ENCODE peak calls at places on chromosomes 4 and X, in six cellular contexts. One of them, this sample, is unnamed.

GRCh38 chrX:49840679-49841078 is 11.6 kb downstream of the PAGE4 start:
- DNase-seq in stimulated activated CD8-positive, alpha-beta memory T cell treated with anti-CD3 and anti-CD28 coated beads, Interleukin-15, amount 100 ng/mL, for 24 hours: no peak
- DNase-seq in GM23248: peak
- DNase-seq in stomach: peak
- DNase-seq in iPS-NIHi11: peak
- DNase-seq in activated gamma-delta T cell treated with anti-CD3 and anti-CD28 coated beads, Interleukin-2, amount 50 U/mL, for 16 hours: no peak
- DNase-seq in this sample: no peak

GRCh38 chr4:15314974-15315373 is 112.9 kb upstream of the C1QTNF7 start:
- DNase-seq in stimulated activated CD8-positive, alpha-beta memory T cell treated with anti-CD3 and anti-CD28 coated beads, Interleukin-15, amount 100 ng/mL, for 24 hours: no peak
- DNase-seq in GM23248: no peak
- DNase-seq in stomach: no peak
- DNase-seq in iPS-NIHi11: no peak
- DNase-seq in activated gamma-delta T cell treated with anti-CD3 and anti-CD28 coated beads, Interleukin-2, amount 50 U/mL, for 16 hours: no peak
- DNase-seq in this sample: no peak

GRCh38 chrX:48794993-48795501 is 6.8 kb upstream of the HDAC6 start:
- DNase-seq in stimulated activated CD8-positive, alpha-beta memory T cell treated with anti-CD3 and anti-CD28 coated beads, Interleukin-15, amount 100 ng/mL, for 24 hours: no peak
- DNase-seq in GM23248: peak
- DNase-seq in stomach: no peak
- DNase-seq in iPS-NIHi11: no peak
- DNase-seq in activated gamma-delta T cell treated with anti-CD3 and anti-CD28 coated beads, Interleukin-2, amount 50 U/mL, for 16 hours: no peak
- DNase-seq in this sample: peak

GRCh38 chr4:138650917-138651564 is 364.5 kb upstream of the NOCT start:
- DNase-seq in stimulated activated CD8-positive, alpha-beta memory T cell treated with anti-CD3 and anti-CD28 coated beads, Interleukin-15, amount 100 ng/mL, for 24 hours: no peak
- DNase-seq in GM23248: peak
- DNase-seq in stomach: no peak
- DNase-seq in iPS-NIHi11: no peak
- DNase-seq in activated gamma-delta T cell treated with anti-CD3 and anti-CD28 coated beads, Interleukin-2, amount 50 U/mL, for 16 hours: no peak
- DNase-seq in this sample: no peak

GRCh38 chr4:6114601-6115000 is 85.7 kb downstream of the JAKMIP1 start:
- DNase-seq in stimulated activated CD8-positive, alpha-beta memory T cell treated with anti-CD3 and anti-CD28 coated beads, Interleukin-15, amount 100 ng/mL, for 24 hours: no peak
- DNase-seq in GM23248: no peak
- DNase-seq in stomach: no peak
- DNase-seq in iPS-NIHi11: no peak
- DNase-seq in activated gamma-delta T cell treated with anti-CD3 and anti-CD28 coated beads, Interleukin-2, amount 50 U/mL, for 16 hours: no peak
- DNase-seq in this sample: no peak

GRCh38 chr4:187103351-187103750 is 379.7 kb upstream of the FAT1 start:
- DNase-seq in stimulated activated CD8-positive, alpha-beta memory T cell treated with anti-CD3 and anti-CD28 coated beads, Interleukin-15, amount 100 ng/mL, for 24 hours: no peak
- DNase-seq in GM23248: no peak
- DNase-seq in stomach: no peak
- DNase-seq in iPS-NIHi11: no peak
- DNase-seq in activated gamma-delta T cell treated with anti-CD3 and anti-CD28 coated beads, Interleukin-2, amount 50 U/mL, for 16 hours: no peak
- DNase-seq in this sample: no peak

GRCh38 chr4:100938698-100939097 is 408.6 kb downstream of the PPP3CA start:
- DNase-seq in stimulated activated CD8-positive, alpha-beta memory T cell treated with anti-CD3 and anti-CD28 coated beads, Interleukin-15, amount 100 ng/mL, for 24 hours: no peak
- DNase-seq in GM23248: no peak
- DNase-seq in stomach: no peak
- DNase-seq in iPS-NIHi11: no peak
- DNase-seq in activated gamma-delta T cell treated with anti-CD3 and anti-CD28 coated beads, Interleukin-2, amount 50 U/mL, for 16 hours: no peak
- DNase-seq in this sample: no peak

GRCh38 chr4:6885953-6886557 is 23.6 kb upstream of the TBC1D14 start:
- DNase-seq in stimulated activated CD8-positive, alpha-beta memory T cell treated with anti-CD3 and anti-CD28 coated beads, Interleukin-15, amount 100 ng/mL, for 24 hours: no peak
- DNase-seq in GM23248: peak
- DNase-seq in stomach: peak
- DNase-seq in iPS-NIHi11: no peak
- DNase-seq in activated gamma-delta T cell treated with anti-CD3 and anti-CD28 coated beads, Interleukin-2, amount 50 U/mL, for 16 hours: no peak
- DNase-seq in this sample: no peak

GRCh38 chrX:103664363-103664762 is 22.1 kb downstream of the MORF4L2 start:
- DNase-seq in stimulated activated CD8-positive, alpha-beta memory T cell treated with anti-CD3 and anti-CD28 coated beads, Interleukin-15, amount 100 ng/mL, for 24 hours: no peak
- DNase-seq in GM23248: no peak
- DNase-seq in stomach: peak
- DNase-seq in iPS-NIHi11: no peak
- DNase-seq in activated gamma-delta T cell treated with anti-CD3 and anti-CD28 coated beads, Interleukin-2, amount 50 U/mL, for 16 hours: no peak
- DNase-seq in this sample: no peak

GRCh38 chr4:7630559-7631287 is 196.0 kb upstream of the PSAPL1 start:
- DNase-seq in stimulated activated CD8-positive, alpha-beta memory T cell treated with anti-CD3 and anti-CD28 coated beads, Interleukin-15, amount 100 ng/mL, for 24 hours: no peak
- DNase-seq in GM23248: peak
- DNase-seq in stomach: no peak
- DNase-seq in iPS-NIHi11: no peak
- DNase-seq in activated gamma-delta T cell treated with anti-CD3 and anti-CD28 coated beads, Interleukin-2, amount 50 U/mL, for 16 hours: no peak
- DNase-seq in this sample: no peak

GRCh38 chr4:145635630-145636029 is 16.4 kb downstream of the MMAA start:
- DNase-seq in stimulated activated CD8-positive, alpha-beta memory T cell treated with anti-CD3 and anti-CD28 coated beads, Interleukin-15, amount 100 ng/mL, for 24 hours: no peak
- DNase-seq in GM23248: peak
- DNase-seq in stomach: no peak
- DNase-seq in iPS-NIHi11: no peak
- DNase-seq in activated gamma-delta T cell treated with anti-CD3 and anti-CD28 coated beads, Interleukin-2, amount 50 U/mL, for 16 hours: no peak
- DNase-seq in this sample: no peak

GRCh38 chr4:52946811-52947210 is 84.7 kb downstream of the RASL11B start:
- DNase-seq in stimulated activated CD8-positive, alpha-beta memory T cell treated with anti-CD3 and anti-CD28 coated beads, Interleukin-15, amount 100 ng/mL, for 24 hours: no peak
- DNase-seq in GM23248: no peak
- DNase-seq in stomach: no peak
- DNase-seq in iPS-NIHi11: no peak
- DNase-seq in activated gamma-delta T cell treated with anti-CD3 and anti-CD28 coated beads, Interleukin-2, amount 50 U/mL, for 16 hours: no peak
- DNase-seq in this sample: no peak

GRCh38 chr4:86641516-86642090 is 47.5 kb downstream of the PTPN13 start:
- DNase-seq in stimulated activated CD8-positive, alpha-beta memory T cell treated with anti-CD3 and anti-CD28 coated beads, Interleukin-15, amount 100 ng/mL, for 24 hours: no peak
- DNase-seq in GM23248: no peak
- DNase-seq in stomach: no peak
- DNase-seq in iPS-NIHi11: no peak
- DNase-seq in activated gamma-delta T cell treated with anti-CD3 and anti-CD28 coated beads, Interleukin-2, amount 50 U/mL, for 16 hours: no peak
- DNase-seq in this sample: no peak

GRCh38 chr4:52711271-52711670 is 40.0 kb downstream of the ERVMER34-1 start:
- DNase-seq in stimulated activated CD8-positive, alpha-beta memory T cell treated with anti-CD3 and anti-CD28 coated beads, Interleukin-15, amount 100 ng/mL, for 24 hours: no peak
- DNase-seq in GM23248: no peak
- DNase-seq in stomach: peak
- DNase-seq in iPS-NIHi11: no peak
- DNase-seq in activated gamma-delta T cell treated with anti-CD3 and anti-CD28 coated beads, Interleukin-2, amount 50 U/mL, for 16 hours: no peak
- DNase-seq in this sample: no peak

GRCh38 chr4:99134586-99134985 is 9.5 kb downstream of the ADH4 start:
- DNase-seq in stimulated activated CD8-positive, alpha-beta memory T cell treated with anti-CD3 and anti-CD28 coated beads, Interleukin-15, amount 100 ng/mL, for 24 hours: no peak
- DNase-seq in GM23248: no peak
- DNase-seq in stomach: no peak
- DNase-seq in iPS-NIHi11: no peak
- DNase-seq in activated gamma-delta T cell treated with anti-CD3 and anti-CD28 coated beads, Interleukin-2, amount 50 U/mL, for 16 hours: no peak
- DNase-seq in this sample: no peak

GRCh38 chr4:104491396-104491821 is 3.3 kb downstream of the CXXC4 start:
- DNase-seq in stimulated activated CD8-positive, alpha-beta memory T cell treated with anti-CD3 and anti-CD28 coated beads, Interleukin-15, amount 100 ng/mL, for 24 hours: no peak
- DNase-seq in GM23248: peak
- DNase-seq in stomach: peak
- DNase-seq in iPS-NIHi11: peak
- DNase-seq in activated gamma-delta T cell treated with anti-CD3 and anti-CD28 coated beads, Interleukin-2, amount 50 U/mL, for 16 hours: no peak
- DNase-seq in this sample: no peak

GRCh38 chrX:13235930-13236329 is 83.9 kb downstream of the ATXN3L start:
- DNase-seq in stimulated activated CD8-positive, alpha-beta memory T cell treated with anti-CD3 and anti-CD28 coated beads, Interleukin-15, amount 100 ng/mL, for 24 hours: no peak
- DNase-seq in GM23248: no peak
- DNase-seq in stomach: no peak
- DNase-seq in iPS-NIHi11: no peak
- DNase-seq in activated gamma-delta T cell treated with anti-CD3 and anti-CD28 coated beads, Interleukin-2, amount 50 U/mL, for 16 hours: no peak
- DNase-seq in this sample: no peak

GRCh38 chrX:50865311-50865710 is 45.2 kb upstream of the BMP15 start:
- DNase-seq in stimulated activated CD8-positive, alpha-beta memory T cell treated with anti-CD3 and anti-CD28 coated beads, Interleukin-15, amount 100 ng/mL, for 24 hours: no peak
- DNase-seq in GM23248: peak
- DNase-seq in stomach: no peak
- DNase-seq in iPS-NIHi11: no peak
- DNase-seq in activated gamma-delta T cell treated with anti-CD3 and anti-CD28 coated beads, Interleukin-2, amount 50 U/mL, for 16 hours: no peak
- DNase-seq in this sample: no peak

GRCh38 chr4:52628543-52628942 is 30.6 kb downstream of the USP46 start:
- DNase-seq in stimulated activated CD8-positive, alpha-beta memory T cell treated with anti-CD3 and anti-CD28 coated beads, Interleukin-15, amount 100 ng/mL, for 24 hours: no peak
- DNase-seq in GM23248: no peak
- DNase-seq in stomach: no peak
- DNase-seq in iPS-NIHi11: no peak
- DNase-seq in activated gamma-delta T cell treated with anti-CD3 and anti-CD28 coated beads, Interleukin-2, amount 50 U/mL, for 16 hours: no peak
- DNase-seq in this sample: no peak

GRCh38 chr4:128323401-128323800 is 35.8 kb upstream of the PGRMC2 start:
- DNase-seq in stimulated activated CD8-positive, alpha-beta memory T cell treated with anti-CD3 and anti-CD28 coated beads, Interleukin-15, amount 100 ng/mL, for 24 hours: no peak
- DNase-seq in GM23248: no peak
- DNase-seq in stomach: no peak
- DNase-seq in iPS-NIHi11: no peak
- DNase-seq in activated gamma-delta T cell treated with anti-CD3 and anti-CD28 coated beads, Interleukin-2, amount 50 U/mL, for 16 hours: no peak
- DNase-seq in this sample: peak

GRCh38 chr4:130336585-130337217 is 1240.7 kb downstream of the C4orf33 start:
- DNase-seq in stimulated activated CD8-positive, alpha-beta memory T cell treated with anti-CD3 and anti-CD28 coated beads, Interleukin-15, amount 100 ng/mL, for 24 hours: no peak
- DNase-seq in GM23248: peak
- DNase-seq in stomach: no peak
- DNase-seq in iPS-NIHi11: peak
- DNase-seq in activated gamma-delta T cell treated with anti-CD3 and anti-CD28 coated beads, Interleukin-2, amount 50 U/mL, for 16 hours: no peak
- DNase-seq in this sample: no peak

GRCh38 chr4:154329939-154330338 is 161.7 kb downstream of the DCHS2 start:
- DNase-seq in stimulated activated CD8-positive, alpha-beta memory T cell treated with anti-CD3 and anti-CD28 coated beads, Interleukin-15, amount 100 ng/mL, for 24 hours: no peak
- DNase-seq in GM23248: peak
- DNase-seq in stomach: no peak
- DNase-seq in iPS-NIHi11: no peak
- DNase-seq in activated gamma-delta T cell treated with anti-CD3 and anti-CD28 coated beads, Interleukin-2, amount 50 U/mL, for 16 hours: no peak
- DNase-seq in this sample: no peak

GRCh38 chrX:11064276-11064675 is 46.9 kb upstream of the HCCS start:
- DNase-seq in stimulated activated CD8-positive, alpha-beta memory T cell treated with anti-CD3 and anti-CD28 coated beads, Interleukin-15, amount 100 ng/mL, for 24 hours: no peak
- DNase-seq in GM23248: peak
- DNase-seq in stomach: no peak
- DNase-seq in iPS-NIHi11: no peak
- DNase-seq in activated gamma-delta T cell treated with anti-CD3 and anti-CD28 coated beads, Interleukin-2, amount 50 U/mL, for 16 hours: no peak
- DNase-seq in this sample: no peak

GRCh38 chr4:7663075-7663541 is 228.4 kb upstream of the PSAPL1 start:
- DNase-seq in stimulated activated CD8-positive, alpha-beta memory T cell treated with anti-CD3 and anti-CD28 coated beads, Interleukin-15, amount 100 ng/mL, for 24 hours: no peak
- DNase-seq in GM23248: no peak
- DNase-seq in stomach: no peak
- DNase-seq in iPS-NIHi11: no peak
- DNase-seq in activated gamma-delta T cell treated with anti-CD3 and anti-CD28 coated beads, Interleukin-2, amount 50 U/mL, for 16 hours: no peak
- DNase-seq in this sample: no peak